ENCODE peak calls at places on chromosomes 6 and 20, in ten cellular contexts. K, C, P, S, H, A, U, Z, M and V are unnamed samples.

GRCh38 chr6:108655840-108656650 is 95.3 kb downstream of the FOXO3 start:
- DNase-seq in K (no peak), C (peak; percentile 77), P (no peak), S (no peak), H (peak; percentile 54), A (no peak), U (peak; percentile 38), Z (no peak), M (peak; percentile 53), V (no peak)

GRCh38 chr20:8018928-8019177 is 708 bp downstream of the TMX4 start:
- DNase-seq in K (no peak), C (no peak), P (no peak), S (no peak), H (no peak), A (peak; percentile 69), U (peak; percentile 51), Z (no peak), M (no peak), V (no peak)

GRCh38 chr6:11788043-11788442 is 9.4 kb upstream of the ADTRP start:
- DNase-seq in K (no peak), C (no peak), P (no peak), S (no peak), H (no peak), A (no peak), U (no peak), Z (no peak), M (no peak), V (no peak)

GRCh38 chr6:170243791-170244291 is 47.0 kb downstream of the DLL1 start:
- DNase-seq in K (no peak), C (peak; percentile 60), P (no peak), S (no peak), H (peak; percentile 28), A (peak; percentile 59), U (peak; percentile 40), Z (no peak), M (no peak), V (no peak)

GRCh38 chr6:42341221-42341620 is 110.5 kb downstream of the TRERF1 start:
- DNase-seq in K (no peak), C (no peak), P (no peak), S (no peak), H (no peak), A (no peak), U (no peak), Z (no peak), M (no peak), V (no peak)

GRCh38 chr6:90028080-90028778 is 134.0 kb downstream of the GJA10 start:
- DNase-seq in K (no peak), C (no peak), P (no peak), S (no peak), H (no peak), A (no peak), U (no peak), Z (no peak), M (no peak), V (no peak)

GRCh38 chr6:52231411-52232127 is 12.7 kb downstream of the IL17F start:
- DNase-seq in K (no peak), C (no peak), P (no peak), S (no peak), H (no peak), A (no peak), U (no peak), Z (no peak), M (no peak), V (no peak)

GRCh38 chr6:169536446-169537170 is 165.2 kb downstream of the WDR27 start:
- DNase-seq in K (no peak), C (no peak), P (no peak), S (no peak), H (no peak), A (no peak), U (no peak), Z (no peak), M (no peak), V (no peak)

DNA sequence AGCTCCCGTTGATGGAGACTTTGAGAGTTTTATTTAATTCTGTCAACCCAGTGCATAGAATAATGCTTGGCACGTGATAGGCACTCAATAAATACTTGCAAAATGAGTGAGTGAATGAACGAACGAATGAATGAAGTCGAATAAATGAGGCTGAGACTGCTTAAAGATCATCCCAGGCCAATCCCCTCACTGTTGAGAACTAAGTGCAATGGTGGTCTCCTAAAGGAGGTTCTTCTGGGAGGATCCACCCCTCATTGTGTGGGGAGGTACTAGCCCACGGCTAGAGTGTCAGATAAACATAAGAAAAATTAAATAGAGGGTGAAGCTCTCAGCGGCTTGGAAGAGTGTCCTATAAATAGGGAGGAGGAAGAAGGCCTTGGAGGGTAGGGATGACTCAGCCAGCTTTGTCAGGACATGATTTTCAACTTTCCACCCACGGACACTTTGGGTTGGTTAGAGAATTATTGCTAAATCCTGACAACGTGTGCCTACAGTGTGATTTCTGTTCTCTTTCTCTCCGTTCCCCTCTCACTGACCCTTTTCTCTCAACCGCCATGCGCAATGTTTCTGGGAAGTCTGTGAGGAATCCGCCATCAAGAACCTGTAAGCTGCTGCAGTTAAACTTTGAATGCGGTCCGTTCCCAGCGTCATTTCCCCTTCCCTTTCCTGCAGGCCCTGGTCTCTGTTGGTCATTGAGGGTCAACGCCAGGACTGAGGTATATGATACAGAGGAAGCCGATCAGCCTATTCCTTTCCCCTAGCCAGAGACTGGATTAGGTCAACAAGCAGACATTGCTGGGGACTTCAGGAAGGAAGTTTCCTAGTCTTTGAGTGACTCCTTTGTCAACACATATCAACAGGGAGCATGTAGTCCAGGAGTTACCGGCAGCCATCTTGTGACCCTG is 179.2 kb upstream of the JARID2 start:
- DNase-seq in K (peak; percentile 44), C (peak; percentile 76), P (no peak), S (no peak), H (peak; percentile 59), A (peak; percentile 84), U (peak; percentile 74), Z (peak; percentile 28), M (peak; percentile 37), V (peak; percentile 55)
- TF ChIP-seq POLR2A in K (no peak), C (no peak), P (no peak), S (no peak), H (no peak), A (no peak), U (no peak), Z (no peak), M (peak; percentile 14), V (no peak)

GRCh38 chr6:115456848-115457247 is 603.8 kb downstream of the FRK start:
- DNase-seq in K (no peak), C (no peak), P (no peak), S (no peak), H (no peak), A (no peak), U (no peak), Z (no peak), M (no peak), V (no peak)

DNA sequence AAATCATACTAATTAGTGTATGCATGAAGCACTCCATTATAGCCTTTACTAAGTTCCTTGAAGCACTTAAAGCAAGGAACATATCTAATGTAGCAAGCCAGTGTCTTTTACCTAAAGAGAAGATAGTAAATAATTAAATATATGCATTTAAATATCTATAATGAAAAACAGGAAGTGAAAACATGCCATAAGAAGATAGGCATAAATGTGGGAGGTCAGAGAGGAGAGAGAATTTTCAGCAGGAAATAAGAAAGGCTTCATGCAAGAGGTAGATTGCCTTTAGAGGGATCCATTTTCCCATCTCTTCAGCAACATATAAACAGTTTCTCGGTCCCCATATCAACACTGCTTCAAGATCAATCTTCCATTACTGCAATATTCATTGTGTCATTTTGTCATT is 599.8 kb downstream of the FRK start:
- DNase-seq in K (no peak), C (no peak), P (no peak), S (no peak), H (no peak), A (no peak), U (no peak), Z (no peak), M (no peak), V (no peak)
- TF ChIP-seq CTCF in K (no peak), C (no peak), P (no peak), S (no peak), H (no peak), A (no peak), U (no peak), Z (no peak), M (no peak), V (no peak)

GRCh38 chr20:63699466-63700198 is 3.2 kb downstream of the TNFRSF6B start:
- DNase-seq in K (peak; percentile 22), C (peak; percentile 64), P (no peak), S (no peak), H (peak; percentile 48), A (no peak), U (no peak), Z (no peak), M (peak; percentile 4), V (no peak)

GRCh38 chr20:63697868-63698545 is 1.6 kb downstream of the TNFRSF6B start:
- DNase-seq in K (peak; percentile 26), C (peak; percentile 66), P (no peak), S (no peak), H (peak; percentile 26), A (no peak), U (no peak), Z (peak; percentile 7), M (no peak), V (no peak)

GRCh38 chr20:63697357-63697867 is 960 bp downstream of the TNFRSF6B start:
- DNase-seq in K (peak; percentile 22), C (peak; percentile 64), P (no peak), S (no peak), H (peak; percentile 29), A (no peak), U (no peak), Z (peak; percentile 8), M (no peak), V (peak; percentile 76)

GRCh38 chr20:63700199-63701050 is 4.0 kb downstream of the TNFRSF6B start:
- DNase-seq in K (peak; percentile 20), C (peak; percentile 66), P (no peak), S (no peak), H (peak; percentile 27), A (peak; percentile 55), U (no peak), Z (no peak), M (no peak), V (no peak)

GRCh38 chr20:63698739-63699465 is 2.5 kb downstream of the TNFRSF6B start:
- DNase-seq in K (peak; percentile 35), C (peak; percentile 83), P (no peak), S (no peak), H (peak; percentile 89), A (peak; percentile 86), U (peak; percentile 59), Z (peak; percentile 35), M (peak; percentile 19), V (no peak)
- TF ChIP-seq POLR2A in K (no peak), C (no peak), P (no peak), S (no peak), H (no peak), A (no peak), U (no peak), Z (no peak), M (no peak), V (no peak)

DNA sequence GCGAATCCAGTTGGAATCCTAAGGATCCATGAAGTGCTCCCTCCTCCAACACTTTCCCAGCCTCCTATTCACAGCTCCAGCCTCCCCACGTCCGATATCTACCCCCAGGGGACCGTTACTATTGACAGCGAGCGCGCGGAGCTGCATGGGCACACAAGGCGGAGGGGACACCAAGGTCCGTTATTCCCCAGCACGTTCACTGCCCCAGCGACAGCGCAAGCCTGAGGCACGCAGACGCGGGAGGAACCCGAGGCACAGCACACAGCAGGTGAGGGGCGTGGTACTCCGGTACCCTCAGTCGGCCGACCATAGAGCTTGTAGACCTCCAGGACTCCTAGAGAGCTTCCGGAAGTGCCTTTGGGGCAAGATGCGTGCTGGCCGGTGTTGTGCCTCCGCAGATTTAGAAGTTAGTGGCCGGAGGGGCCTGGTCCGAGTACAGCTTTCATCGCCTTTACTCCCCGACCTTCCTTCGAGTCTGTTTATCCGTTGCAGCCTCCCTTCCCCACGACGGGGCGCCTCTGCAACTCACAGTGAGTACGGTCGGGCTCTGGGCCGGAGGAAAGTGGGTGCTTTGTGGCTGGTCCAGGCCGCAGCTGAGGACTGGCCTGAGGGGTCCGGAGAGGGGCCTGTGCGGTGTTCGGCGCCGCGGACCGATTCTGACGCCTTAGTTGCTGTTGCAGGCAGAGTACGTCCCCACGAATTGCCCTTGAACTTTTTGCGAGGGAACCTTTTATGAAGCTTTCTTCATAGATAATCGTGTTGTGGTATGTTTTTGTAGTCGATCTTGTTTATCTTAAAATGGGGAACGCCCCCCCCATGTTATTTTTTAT is at the start of gene ZKSCAN8:
- DNase-seq in K (peak; percentile 85), C (peak; percentile 88), P (peak; percentile 73), S (peak; percentile 81), H (peak; percentile 84), A (peak; percentile 91), U (peak; percentile 87), Z (peak; percentile 83), M (peak; percentile 62), V (peak; percentile 63)
- TF ChIP-seq CTCF in K (no peak), C (no peak), P (no peak), S (no peak), H (no peak), A (no peak), U (no peak), Z (no peak), M (peak; percentile 21), V (no peak)